ENCODE peak calls at places on chromosomes 12 and 14, in four cellular contexts. One of them, this sample, is unnamed.

GRCh38 chr12:26805401-26805971 is 27.5 kb downstream of the ITPR2 start:
- DNase-seq in HepG2: no peak
- DNase-seq in K562: no peak
- DNase-seq in HCT116: no peak
- DNase-seq in this sample: no peak

GRCh38 chr12:78431931-78432330 is 432.6 kb upstream of the SYT1 start:
- DNase-seq in K562: no peak
- DNase-seq in HCT116: no peak
- DNase-seq in HepG2: no peak
- DNase-seq in this sample: no peak

GRCh38 chr12:26567126-26567525 is 265.9 kb downstream of the ITPR2 start:
- DNase-seq in HepG2: no peak
- DNase-seq in K562: no peak
- DNase-seq in HCT116: no peak
- DNase-seq in this sample: no peak

GRCh38 chr12:94750891-94751290 is 100.5 kb upstream of the TMCC3 start:
- DNase-seq in HepG2: no peak
- DNase-seq in HCT116: no peak
- DNase-seq in K562: no peak
- DNase-seq in this sample: no peak

GRCh38 chr12:19130224-19131019 is 889 bp downstream of the PLEKHA5 start:
- DNase-seq in K562: peak
- DNase-seq in HCT116: no peak
- DNase-seq in HepG2: no peak
- DNase-seq in this sample: no peak

GRCh38 chr12:62917066-62917465 is 17.9 kb downstream of the PPM1H start:
- DNase-seq in K562: no peak
- DNase-seq in HepG2: no peak
- DNase-seq in HCT116: no peak
- DNase-seq in this sample: no peak

GRCh38 chr14:77790566-77791224 is 9.2 kb upstream of the ADCK1 start:
- DNase-seq in K562: no peak
- DNase-seq in HCT116: no peak
- DNase-seq in HepG2: no peak
- DNase-seq in this sample: no peak

GRCh38 chr14:105343194-105343593 is 28.6 kb downstream of the PACS2 start:
- DNase-seq in HepG2: peak
- DNase-seq in HCT116: no peak
- DNase-seq in K562: no peak
- DNase-seq in this sample: no peak

GRCh38 chr14:105087308-105087962 is 22.2 kb upstream of the GPR132 start:
- DNase-seq in K562: peak
- DNase-seq in HCT116: no peak
- DNase-seq in HepG2: no peak
- DNase-seq in this sample: no peak

GRCh38 chr12:59425798-59426197 is 170.0 kb upstream of the SLC16A7 start:
- DNase-seq in HCT116: no peak
- DNase-seq in K562: no peak
- DNase-seq in HepG2: no peak
- DNase-seq in this sample: no peak

GRCh38 chr14:92646952-92647461 is 101.4 kb downstream of the LGMN start:
- DNase-seq in K562: no peak
- DNase-seq in HCT116: no peak
- DNase-seq in HepG2: no peak
- DNase-seq in this sample: no peak

GRCh38 chr12:110312581-110313360 is 31.7 kb downstream of the ATP2A2 start:
- DNase-seq in HepG2: no peak
- DNase-seq in K562: no peak
- DNase-seq in HCT116: no peak
- DNase-seq in this sample: peak

GRCh38 chr14:23182372-23183014 is 967 bp downstream of the SLC7A8 start:
- DNase-seq in HepG2: no peak
- DNase-seq in K562: no peak
- DNase-seq in HCT116: peak
- DNase-seq in this sample: no peak

GRCh38 chr14:28690029-28690683 is 76.4 kb upstream of the FOXG1 start:
- DNase-seq in HCT116: no peak
- DNase-seq in HepG2: no peak
- DNase-seq in K562: no peak
- DNase-seq in this sample: no peak

GRCh38 chr14:98974113-98974512 is 297.9 kb downstream of the BCL11B start:
- DNase-seq in HCT116: no peak
- DNase-seq in K562: no peak
- DNase-seq in HepG2: no peak
- DNase-seq in this sample: no peak

GRCh38 chr14:99183311-99183710 is 88.7 kb downstream of the BCL11B start:
- DNase-seq in K562: no peak
- DNase-seq in HepG2: no peak
- DNase-seq in HCT116: no peak
- DNase-seq in this sample: no peak

GRCh38 chr14:54194501-54194900 is 202.3 kb upstream of the CDKN3 start:
- DNase-seq in HepG2: no peak
- DNase-seq in K562: no peak
- DNase-seq in HCT116: no peak
- DNase-seq in this sample: no peak

GRCh38 chr12:42698213-42698612 is 108.7 kb upstream of the PRICKLE1 start:
- DNase-seq in HCT116: no peak
- DNase-seq in K562: no peak
- DNase-seq in HepG2: no peak
- DNase-seq in this sample: no peak

GRCh38 chr12:101564912-101565311 is 29.9 kb upstream of the MYBPC1 start:
- DNase-seq in HepG2: no peak
- DNase-seq in HCT116: no peak
- DNase-seq in K562: peak
- DNase-seq in this sample: no peak

GRCh38 chr14:95191445-95192199 is 34.3 kb upstream of the DICER1 start:
- DNase-seq in HepG2: no peak
- DNase-seq in K562: no peak
- DNase-seq in HCT116: no peak
- DNase-seq in this sample: no peak

GRCh38 chr12:112965643-112966042 is 12.7 kb upstream of the OAS2 start:
- DNase-seq in K562: no peak
- DNase-seq in HepG2: no peak
- DNase-seq in HCT116: no peak
- DNase-seq in this sample: no peak

GRCh38 chr12:66235626-66236281 is 46.7 kb downstream of the IRAK3 start:
- DNase-seq in HCT116: no peak
- DNase-seq in K562: no peak
- DNase-seq in HepG2: no peak
- DNase-seq in this sample: no peak

GRCh38 chr12:22658214-22658613 is 33.2 kb downstream of the ETNK1 start:
- DNase-seq in HCT116: no peak
- DNase-seq in K562: no peak
- DNase-seq in HepG2: no peak
- DNase-seq in this sample: no peak

DNA sequence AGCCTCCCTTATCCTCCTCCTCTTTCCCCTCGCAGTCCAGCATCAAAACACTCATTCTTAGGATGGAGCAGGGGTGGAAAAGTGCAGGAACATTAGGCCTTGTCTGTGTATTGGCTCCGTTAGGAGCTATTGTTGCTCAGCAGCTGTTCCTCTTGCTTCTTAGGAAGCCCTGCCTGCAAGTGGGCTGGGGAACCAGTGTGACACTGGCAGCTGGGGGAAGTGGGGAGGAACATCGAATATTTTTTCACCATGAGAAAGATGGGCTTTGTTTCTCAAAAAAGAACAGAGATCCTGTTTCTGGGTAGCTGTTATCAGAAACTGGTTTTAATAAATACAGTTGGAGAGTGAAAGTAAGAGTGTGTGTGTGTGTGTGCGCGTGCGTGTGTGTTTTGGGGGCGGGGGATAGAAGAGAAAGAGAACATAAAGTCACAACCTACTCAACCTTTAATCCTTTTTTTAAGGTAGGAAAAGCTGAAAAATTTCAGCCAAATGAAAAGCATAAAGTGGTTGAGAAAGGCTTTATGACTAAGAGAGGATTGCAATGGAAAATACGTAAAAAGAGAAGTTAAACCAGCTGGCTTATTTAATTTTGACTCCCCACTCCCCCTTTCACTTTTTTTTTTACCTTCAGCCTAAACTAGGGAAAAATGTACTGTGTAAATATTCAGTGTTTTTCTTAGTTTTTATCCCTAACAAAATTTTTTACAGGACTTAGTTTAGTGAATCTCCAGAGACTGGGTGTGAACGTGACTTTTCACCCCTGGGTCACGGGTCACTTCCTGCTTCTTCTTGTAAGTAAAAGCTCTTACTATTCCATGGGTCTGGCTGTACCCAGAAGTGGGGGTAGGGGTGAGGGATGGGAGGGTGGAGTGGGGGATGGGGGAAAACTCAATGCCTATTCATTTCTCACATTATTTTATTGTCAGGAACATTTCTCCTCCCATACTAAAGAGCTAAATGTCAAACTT is 197.1 kb upstream of the PLEKHG7 start:
- DNase-seq in K562: peak
- DNase-seq in HCT116: no peak
- DNase-seq in HepG2: no peak
- DNase-seq in this sample: no peak
- TF ChIP-seq TCF7L2 in K562: no peak
- TF ChIP-seq TCF7L2 in HCT116: no peak
- TF ChIP-seq TCF7L2 in HepG2: no peak
- TF ChIP-seq TCF7L2 in this sample: no peak

DNA sequence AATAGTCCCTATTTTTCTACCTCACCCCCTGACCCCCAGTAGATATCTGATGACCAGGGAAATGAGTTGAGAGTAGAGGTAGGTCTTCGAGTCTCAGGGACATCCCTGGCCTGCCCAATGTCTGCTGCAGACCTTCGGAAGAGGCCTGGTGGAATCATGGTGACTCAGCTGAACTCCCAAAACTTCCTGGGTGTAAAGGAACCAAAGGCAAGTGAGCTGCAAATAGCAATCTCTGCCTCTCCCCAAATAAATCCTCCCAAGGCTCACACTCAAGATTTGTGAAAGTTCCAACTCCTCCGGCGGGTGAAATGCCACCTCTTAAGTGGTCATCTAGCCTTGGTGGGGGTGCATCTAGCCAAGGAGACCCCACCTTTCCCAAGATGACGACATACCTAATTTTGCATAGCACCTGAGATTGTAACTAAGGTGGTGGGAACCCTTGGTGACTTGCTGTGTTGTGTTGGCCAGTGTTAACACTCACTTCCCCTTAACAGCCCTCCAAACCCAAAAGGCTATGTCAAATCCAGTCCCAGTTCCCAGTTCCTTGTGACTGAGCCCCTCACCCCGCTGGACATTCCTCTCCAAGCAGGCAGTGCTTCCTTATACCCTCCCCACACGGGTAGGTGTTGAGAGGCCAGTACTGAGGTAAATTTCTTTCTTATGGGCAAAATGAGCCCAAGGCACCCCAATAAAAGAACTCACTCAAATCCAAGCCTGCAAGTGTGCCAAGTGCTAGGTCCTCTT is 6.2 kb downstream of the ZFP36L1 start:
- DNase-seq in HCT116: no peak
- DNase-seq in K562: no peak
- DNase-seq in HepG2: no peak
- DNase-seq in this sample: no peak
- TF ChIP-seq TCF7L2 in HCT116: no peak
- TF ChIP-seq TCF7L2 in K562: no peak
- TF ChIP-seq TCF7L2 in HepG2: no peak
- TF ChIP-seq TCF7L2 in this sample: no peak

GRCh38 chr12:6551063-6551461 is 4.8 kb downstream of the IFFO1 start:
- DNase-seq in K562: no peak
- DNase-seq in HepG2: no peak
- DNase-seq in HCT116: no peak
- DNase-seq in this sample: no peak
- TF ChIP-seq TCF7L2 in K562: no peak
- TF ChIP-seq TCF7L2 in HepG2: no peak
- TF ChIP-seq TCF7L2 in HCT116: no peak
- TF ChIP-seq TCF7L2 in this sample: no peak

DNA sequence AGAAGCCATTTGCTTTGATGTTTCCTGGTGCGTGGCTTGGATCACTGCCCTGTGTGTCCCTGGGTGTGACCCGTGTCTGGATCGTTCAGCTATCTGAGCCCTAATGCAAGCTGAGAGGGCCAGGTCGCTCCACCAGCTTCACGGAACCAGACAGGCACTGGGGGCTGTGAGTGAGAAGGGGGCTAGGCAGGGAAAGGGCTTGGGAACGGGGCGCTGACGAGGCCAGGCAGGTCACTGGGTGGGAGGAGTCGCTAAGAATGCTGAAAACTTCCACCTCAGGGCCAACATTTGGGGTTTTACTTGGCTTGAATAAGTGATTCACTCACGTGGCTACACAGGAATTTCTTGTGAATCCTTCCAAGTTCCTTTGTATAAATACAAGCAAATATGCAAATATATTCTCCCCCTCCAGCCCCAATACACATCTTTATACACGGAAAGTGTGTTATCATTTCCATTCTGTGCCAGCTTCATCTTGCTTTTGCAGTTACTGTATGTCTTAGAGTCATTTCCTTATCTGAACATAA is 24.1 kb upstream of the MMP17 start:
- DNase-seq in HepG2: no peak
- DNase-seq in K562: no peak
- DNase-seq in HCT116: no peak
- DNase-seq in this sample: no peak
- TF ChIP-seq TCF7L2 in HepG2: no peak
- TF ChIP-seq TCF7L2 in K562: no peak
- TF ChIP-seq TCF7L2 in HCT116: peak
- TF ChIP-seq TCF7L2 in this sample: peak

GRCh38 chr14:101109981-101110728 is 206.6 kb upstream of the RTL1 start:
- DNase-seq in HepG2: no peak
- DNase-seq in HCT116: no peak
- DNase-seq in K562: no peak
- DNase-seq in this sample: no peak

GRCh38 chr14:101110729-101111619 is 207.5 kb upstream of the RTL1 start:
- DNase-seq in HCT116: no peak
- DNase-seq in HepG2: no peak
- DNase-seq in K562: no peak
- DNase-seq in this sample: no peak

GRCh38 chr14:101112351-101113107 is 209.0 kb upstream of the RTL1 start:
- DNase-seq in K562: no peak
- DNase-seq in HCT116: no peak
- DNase-seq in HepG2: no peak
- DNase-seq in this sample: no peak

GRCh38 chr14:101113108-101113612 is 209.6 kb upstream of the RTL1 start:
- DNase-seq in HCT116: no peak
- DNase-seq in K562: no peak
- DNase-seq in HepG2: no peak
- DNase-seq in this sample: no peak

DNA sequence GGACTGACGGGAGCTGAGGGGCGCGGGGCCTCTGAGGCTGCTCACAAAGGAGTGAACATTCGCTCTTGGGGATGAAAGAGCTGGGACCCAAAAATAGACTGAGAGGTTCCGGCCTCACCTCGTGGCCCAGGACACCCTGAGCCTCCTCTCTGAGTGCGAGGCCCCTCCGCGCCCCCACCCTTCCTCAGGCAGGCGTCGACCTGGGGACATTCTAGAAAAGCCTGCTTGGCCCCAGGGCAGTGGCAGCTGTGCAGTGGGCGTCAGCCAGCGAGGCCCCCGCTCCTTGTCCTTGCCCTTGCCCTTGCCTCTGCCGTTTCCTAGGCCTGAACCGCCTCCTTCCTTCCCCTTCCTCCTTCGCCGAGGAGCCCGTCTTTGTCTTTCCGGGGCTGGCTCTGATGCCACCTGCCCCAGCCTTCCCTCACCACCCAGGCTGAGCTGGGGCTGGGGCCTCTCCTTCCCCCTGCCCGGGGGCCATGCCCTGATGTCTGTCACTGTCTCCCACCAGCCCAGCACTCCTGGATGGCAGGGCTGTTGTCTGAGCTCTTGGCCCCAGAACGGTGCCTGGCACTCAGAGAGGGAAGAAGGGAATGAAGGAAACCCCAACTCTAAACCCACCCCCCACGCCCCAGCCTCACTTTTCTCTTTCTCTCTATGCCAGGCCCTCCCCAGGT is 208.2 kb upstream of the RTL1 start:
- DNase-seq in HCT116: no peak
- DNase-seq in K562: no peak
- DNase-seq in HepG2: no peak
- DNase-seq in this sample: no peak
- TF ChIP-seq TCF7L2 in HCT116: no peak
- TF ChIP-seq TCF7L2 in K562: no peak
- TF ChIP-seq TCF7L2 in HepG2: no peak
- TF ChIP-seq TCF7L2 in this sample: no peak

This sample was measured in Panc1.